ENCODE peak calls at places on chromosomes 7 and 10, in eight cellular contexts. K is CD4-positive, CD25-positive, alpha-beta regulatory T cell; G is mammary epithelial cell; S is keratinocyte; O is IMR-90; X is upper lobe of right lung; L is body of pancreas; J is GM23248. H is an unnamed sample. For H3K4me1, the result is how much of the 10 kb centered on the place peaks cover.

GRCh38 chr10:44295619-44296222 is 89.2 kb downstream of the CXCL12 start:
- DNase-seq in K (no peak), G (no peak), S (no peak), O (peak), X (no peak), L (no peak), J (no peak), H (no peak)

GRCh38 chr10:77428776-77429395 is 208.7 kb downstream of the KCNMA1 start:
- DNase-seq in K (no peak), G (peak), S (no peak), O (peak), X (peak), L (peak), J (peak), H (peak)

GRCh38 chr7:37311282-37311868 is 137.3 kb downstream of the ELMO1 start:
- DNase-seq in K (peak), G (no peak), S (no peak), O (peak), X (no peak), L (no peak), J (peak), H (no peak)

GRCh38 chr7:20799566-20800377 is 13.1 kb upstream of the SP8 start:
- DNase-seq in K (no peak), G (no peak), S (no peak), O (no peak), X (no peak), L (no peak), J (no peak), H (no peak)

GRCh38 chr7:39458346-39458745 is 107.9 kb upstream of the YAE1 start:
- DNase-seq in K (no peak), G (no peak), S (no peak), O (no peak), X (no peak), L (no peak), J (no peak), H (no peak)

GRCh38 chr10:46318808-46319207 is 32.0 kb downstream of the ANTXRL start:
- DNase-seq in K (no peak), G (no peak), S (no peak), O (no peak), X (no peak), L (no peak), J (no peak), H (no peak)

GRCh38 chr7:74057216-74057925 is 26.2 kb upstream of the LIMK1 start:
- DNase-seq in K (no peak), G (no peak), S (no peak), O (no peak), X (peak), L (no peak), J (no peak), H (peak)

GRCh38 chr10:98340946-98341345 is 73.0 kb upstream of the LOXL4 start:
- DNase-seq in K (no peak), G (no peak), S (no peak), O (peak), X (no peak), L (no peak), J (peak), H (no peak)

GRCh38 chr7:23335621-23336020 is 36.5 kb downstream of the MALSU1 start:
- DNase-seq in K (no peak), G (no peak), S (no peak), O (no peak), X (no peak), L (no peak), J (no peak), H (no peak)

GRCh38 chr10:111933937-111934336 is 249.6 kb downstream of the GPAM start:
- DNase-seq in K (no peak), G (no peak), S (no peak), O (no peak), X (no peak), L (no peak), J (no peak), H (no peak)

GRCh38 chr7:29606287-29606721 is 42.7 kb downstream of the PRR15 start:
- DNase-seq in K (no peak), G (peak), S (no peak), O (no peak), X (no peak), L (no peak), J (peak), H (no peak)

GRCh38 chr10:96835826-96836365 is 3.8 kb downstream of the LCOR start:
- DNase-seq in K (no peak), G (no peak), S (no peak), O (peak), X (no peak), L (no peak), J (peak), H (no peak)

GRCh38 chr7:96596120-96596826 is 113.4 kb downstream of the SEM1 start:
- DNase-seq in K (no peak), G (peak), S (no peak), O (no peak), X (no peak), L (peak), J (peak), H (no peak)

GRCh38 chr10:36736311-36736710 is 389.1 kb upstream of the ANKRD30A start:
- DNase-seq in K (no peak), G (peak), S (no peak), O (no peak), X (no peak), L (no peak), J (peak), H (no peak)

GRCh38 chr10:27959093-27959715 is 39.7 kb downstream of the ODAD2 start:
- DNase-seq in K (no peak), G (no peak), S (no peak), O (no peak), X (no peak), L (no peak), J (no peak), H (no peak)

GRCh38 chr10:69009360-69009759 is 20.8 kb downstream of the KIFBP start:
- DNase-seq in K (no peak), G (no peak), S (no peak), O (peak), X (no peak), L (no peak), J (peak), H (no peak)

GRCh38 chr7:137669706-137670105 is 177.1 kb downstream of the DGKI start:
- DNase-seq in K (no peak), G (peak), S (no peak), O (peak), X (no peak), L (no peak), J (peak), H (no peak)

GRCh38 chr10:49397036-49397999 is 1.4 kb upstream of the DRGX start:
- DNase-seq in K (no peak), G (no peak), S (no peak), O (no peak), X (no peak), L (no peak), J (no peak), H (no peak)

GRCh38 chr10:20776384-20776783 is 120.7 kb downstream of the NEBL start:
- DNase-seq in K (no peak), G (no peak), S (no peak), O (no peak), X (no peak), L (no peak), J (no peak), H (no peak)

GRCh38 chr10:64863836-64864235 is 1342.6 kb downstream of the REEP3 start:
- DNase-seq in K (no peak), G (no peak), S (no peak), O (no peak), X (no peak), L (no peak), J (no peak), H (no peak)

GRCh38 chr10:43809211-43809930 is 160.7 kb upstream of the ZNF32 start:
- DNase-seq in K (no peak), G (no peak), S (no peak), O (peak), X (no peak), L (no peak), J (peak), H (peak)

GRCh38 chr10:113679463-113680171 is at the start of gene CASP7:
- DNase-seq in K (peak), G (peak), S (no peak), O (peak), X (peak), L (peak), J (peak), H (peak)

GRCh38 chr7:92953657-92954056 is 117.3 kb upstream of the CDK6 start:
- DNase-seq in K (no peak), G (no peak), S (no peak), O (no peak), X (no peak), L (no peak), J (peak), H (no peak)

GRCh38 chr10:112185959-112186358 is 2.4 kb upstream of the GPAM start:
- DNase-seq in K (no peak), G (no peak), S (no peak), O (no peak), X (no peak), L (no peak), J (peak), H (no peak)

GRCh38 chr10:89301721-89302445 is at the start of gene IFIT2:
- DNase-seq in K (peak), G (peak), S (no peak), O (peak), X (no peak), L (peak), J (peak), H (no peak)

GRCh38 chr7:67493386-67493785 is 496.8 kb downstream of the TYW1 start:
- DNase-seq in K (no peak), G (no peak), S (no peak), O (no peak), X (no peak), L (no peak), J (no peak), H (no peak)

GRCh38 chr7:93185303-93186027 is 37.3 kb upstream of the SAMD9L start:
- DNase-seq in K (no peak), G (peak), S (peak), O (peak), X (no peak), L (no peak), J (peak), H (no peak)

GRCh38 chr7:90717286-90718060 is 121.4 kb downstream of the CDK14 start:
- DNase-seq in K (no peak), G (no peak), S (no peak), O (peak), X (no peak), L (peak), J (peak), H (no peak)

GRCh38 chr10:127278001-127278400 is 81.6 kb upstream of the INSYN2A start:
- DNase-seq in K (no peak), G (no peak), S (no peak), O (peak), X (no peak), L (no peak), J (peak), H (no peak)

GRCh38 chr7:47670738-47671137 is 88.8 kb upstream of the TNS3 start:
- DNase-seq in K (no peak), G (no peak), S (no peak), O (no peak), X (no peak), L (no peak), J (no peak), H (no peak)
- H3K4me3 ChIP-seq in K (no peak), G (no peak), S (no peak), O (no peak), X (no peak), L (no peak), J (no peak), H (no peak)

DNA sequence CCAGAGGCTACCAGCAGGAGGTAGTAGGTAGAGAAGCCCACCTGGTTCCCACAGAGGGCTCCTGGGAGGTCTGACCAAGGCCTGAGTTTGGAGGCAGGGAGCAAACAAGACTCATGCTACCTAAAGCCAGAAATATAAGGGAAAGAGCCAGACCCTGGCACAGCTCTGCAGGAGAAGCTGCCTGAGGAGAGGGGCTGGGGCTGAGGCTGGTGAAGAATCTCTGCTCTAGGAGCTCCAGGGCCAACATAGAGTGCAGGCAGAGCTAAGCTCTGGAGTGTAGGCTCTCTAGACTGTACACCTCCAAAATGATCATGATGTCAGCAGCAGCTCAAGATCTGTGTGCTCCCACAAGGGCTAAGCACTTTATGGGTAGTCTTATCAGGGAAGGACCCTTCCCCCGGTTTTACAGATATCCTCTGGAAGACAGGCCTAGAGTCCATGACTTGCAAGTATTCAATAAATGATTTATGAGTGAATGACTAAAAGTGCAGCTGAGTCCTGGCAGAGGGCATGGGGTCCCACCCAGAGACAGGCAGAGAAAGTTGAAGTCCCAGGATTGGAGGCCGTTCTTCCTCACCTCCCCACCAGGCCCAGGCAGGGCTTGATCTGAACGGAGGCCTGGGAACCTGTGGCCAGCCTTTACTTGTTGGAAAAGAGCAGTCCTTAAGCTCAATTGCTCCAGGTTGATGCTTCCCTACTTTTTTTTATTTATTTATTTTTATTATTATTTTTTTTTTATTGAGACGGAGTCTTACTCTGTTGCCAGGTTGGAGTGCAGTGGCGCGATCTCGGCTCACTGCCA is 71.5 kb upstream of the LRRC4 start:
- DNase-seq in K (no peak), G (no peak), S (no peak), O (no peak), X (no peak), L (no peak), J (no peak), H (peak)
- H3K4me1 ChIP-seq in K (under half), G (under half), S (under half), O (under half), X (under half), L (under half), J (under half), H (under half)

DNA sequence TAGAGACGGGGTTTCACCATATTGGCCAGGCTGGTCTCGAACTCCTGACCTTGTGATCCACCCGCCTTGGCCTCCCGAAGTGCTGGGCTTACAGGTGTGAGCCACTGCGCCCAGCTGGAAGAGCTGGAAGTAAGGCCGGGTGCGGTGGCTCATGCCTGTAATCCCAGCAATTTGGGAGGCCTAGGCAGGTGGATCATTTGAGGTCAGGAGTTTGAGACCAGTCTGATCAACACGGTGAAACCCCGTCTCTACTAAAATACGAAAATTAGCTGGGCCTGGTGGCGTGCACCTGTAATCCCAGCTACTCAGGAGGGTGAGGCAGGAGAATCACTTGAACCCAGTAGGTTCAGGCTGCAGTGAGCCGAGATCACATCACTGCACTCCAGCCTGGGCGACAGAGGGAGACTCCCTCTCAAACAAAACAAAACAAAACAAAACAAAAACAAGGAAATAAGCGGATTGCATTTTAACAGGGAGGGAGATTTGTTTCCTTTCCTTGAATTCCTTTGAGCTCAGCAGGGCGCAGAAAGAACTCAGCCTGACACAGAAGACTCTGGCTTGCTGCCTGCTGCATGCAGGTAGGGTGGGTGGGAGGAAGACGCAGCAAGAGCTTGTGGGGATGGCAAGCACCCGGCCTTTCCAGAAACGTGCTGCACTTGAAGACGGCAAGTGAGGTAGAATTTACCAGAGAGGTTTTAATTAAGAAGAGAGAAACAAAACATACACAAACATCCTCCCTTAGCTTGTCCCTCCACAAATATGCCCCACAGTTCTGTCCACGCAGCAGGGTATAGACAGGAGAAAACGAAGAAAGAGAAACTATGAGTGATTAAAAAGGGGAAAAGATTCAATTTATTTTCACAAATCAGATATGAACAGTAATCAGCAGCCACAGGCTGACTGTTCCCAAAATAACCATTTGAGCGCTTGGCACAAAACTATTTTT is 148.0 kb downstream of the RNF216 start:
- DNase-seq in K (no peak), G (no peak), S (no peak), O (no peak), X (peak), L (no peak), J (peak), H (no peak)
- H3K4me3 ChIP-seq in K (no peak), G (no peak), S (no peak), O (no peak), X (no peak), L (no peak), J (peak), H (no peak)

GRCh38 chr7:55105952-55106351 is 87.1 kb downstream of the EGFR start:
- DNase-seq in K (no peak), G (no peak), S (no peak), O (no peak), X (no peak), L (no peak), J (peak), H (no peak)

GRCh38 chr7:55109384-55110167 is 90.8 kb downstream of the EGFR start:
- DNase-seq in K (no peak), G (peak), S (peak), O (peak), X (no peak), L (no peak), J (peak), H (no peak)

GRCh38 chr7:55108818-55109217 is 90.0 kb downstream of the EGFR start:
- DNase-seq in K (no peak), G (no peak), S (no peak), O (no peak), X (no peak), L (no peak), J (no peak), H (no peak)

GRCh38 chr7:55107946-55108345 is 89.1 kb downstream of the EGFR start:
- DNase-seq in K (no peak), G (peak), S (no peak), O (peak), X (no peak), L (no peak), J (no peak), H (no peak)

GRCh38 chr7:55108401-55108800 is 89.6 kb downstream of the EGFR start:
- DNase-seq in K (no peak), G (no peak), S (no peak), O (no peak), X (no peak), L (no peak), J (no peak), H (no peak)
- H3K4me1 ChIP-seq in K (under half), G (half or more), S (half or more), O (under half), X (under half), L (under half), J (half or more), H (under half)

DNA sequence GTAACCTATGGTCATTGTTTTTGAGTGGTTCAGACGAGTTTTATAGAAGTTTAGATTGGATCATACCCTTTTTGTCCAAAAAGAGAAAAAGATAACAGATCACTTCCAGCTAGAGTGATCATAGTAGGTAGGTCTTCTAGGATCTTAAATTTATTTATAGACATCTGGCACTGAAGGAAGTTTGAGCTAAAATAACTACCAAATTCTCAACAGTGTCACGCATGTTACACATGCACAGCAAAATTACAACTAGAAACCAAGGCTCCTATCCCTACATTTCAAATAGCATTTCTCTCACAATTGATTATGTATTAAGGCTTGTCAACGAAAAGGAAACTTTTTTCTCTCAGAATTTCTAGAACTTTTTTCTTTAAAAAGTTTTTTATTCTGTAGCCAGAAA is 2.3 kb downstream of the CALU start:
- DNase-seq in K (no peak), G (no peak), S (no peak), O (no peak), X (no peak), L (no peak), J (peak), H (no peak)
- H3K4me3 ChIP-seq in K (no peak), G (peak), S (peak), O (no peak), X (no peak), L (no peak), J (peak), H (peak)

DNA sequence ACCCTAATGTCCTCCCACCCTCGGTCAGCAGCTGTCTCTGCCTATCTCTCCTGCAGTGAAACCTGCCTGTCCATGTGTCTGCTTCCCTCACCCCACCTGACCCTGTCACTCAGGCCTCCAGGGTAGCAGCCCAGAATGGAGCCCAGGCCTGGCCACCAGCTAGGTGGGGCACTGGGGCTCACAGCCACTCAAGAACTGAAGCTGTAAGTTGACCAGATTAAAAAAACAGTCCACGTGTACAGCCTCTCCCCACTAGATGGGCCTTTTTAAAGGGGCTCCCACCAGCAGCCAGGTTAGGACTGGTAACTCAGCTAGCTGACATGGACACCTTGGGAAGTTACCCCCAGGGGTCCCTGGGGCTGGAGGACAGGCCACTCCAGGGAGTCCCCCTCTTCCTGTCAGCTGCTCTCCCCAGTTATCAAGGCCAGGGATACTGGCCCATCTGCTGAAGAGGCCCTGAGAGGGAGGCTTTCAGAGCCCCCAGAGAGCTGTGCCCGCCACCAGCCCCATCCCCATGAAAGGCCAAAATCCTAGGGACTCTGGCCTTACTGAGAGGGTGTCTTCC is 1.4 kb downstream of the SMARCD3 start:
- DNase-seq in K (no peak), G (no peak), S (no peak), O (no peak), X (no peak), L (no peak), J (no peak), H (peak)
- H3K4me1 ChIP-seq in K (half or more), G (under half), S (under half), O (under half), X (under half), L (half or more), J (under half), H (under half)

GRCh38 chr7:116671111-116671510 is 885 bp upstream of the MET start:
- DNase-seq in K (no peak), G (peak), S (no peak), O (no peak), X (no peak), L (no peak), J (no peak), H (no peak)
- H3K4me3 ChIP-seq in K (no peak), G (peak), S (peak), O (no peak), X (peak), L (no peak), J (peak), H (no peak)

H was measured in aorta.